ENCODE peak calls at places on chromosomes 6 and 20, in six cellular contexts. J is endothelial cell, Q is progenitor cell of endocrine pancreas, S is HFFc6, P is left lung, X is tibial artery. A is an unnamed sample.

GRCh38 chr6:14732845-14733757 is 512.8 kb upstream of the JARID2 start:
- DNase-seq in S (peak), X (no peak), J (no peak), P (no peak), Q (no peak), A (peak)

GRCh38 chr6:33412140-33413009 is 1.6 kb downstream of the PHF1 start:
- DNase-seq in Q (no peak), X (no peak), S (no peak), J (no peak), P (no peak), A (no peak)

GRCh38 chr6:40587240-40588069 is at the start of gene LRFN2:
- DNase-seq in Q (peak), J (peak), S (peak), P (peak), X (peak), A (peak)

GRCh38 chr20:9955646-9956045 is 79.1 kb upstream of the ANKEF1 start:
- DNase-seq in X (no peak), J (no peak), P (no peak), Q (no peak), S (no peak), A (peak)

GRCh38 chr6:29810371-29810770 is 17.3 kb upstream of the HLA-G start:
- DNase-seq in P (no peak), X (no peak), S (no peak), Q (no peak), J (no peak), A (no peak)

GRCh38 chr20:58277578-58278344 is 31.8 kb upstream of the RAB22A start:
- DNase-seq in S (no peak), X (no peak), P (no peak), Q (no peak), J (no peak), A (no peak)

GRCh38 chr20:18637296-18637695 is 49.4 kb downstream of the DTD1 start:
- DNase-seq in X (no peak), Q (no peak), P (no peak), S (no peak), J (no peak), A (no peak)

GRCh38 chr6:103875221-103875620 is 984.5 kb downstream of the HACE1 start:
- DNase-seq in S (no peak), P (no peak), X (no peak), Q (no peak), J (no peak), A (no peak)

GRCh38 chr6:81075974-81076373 is 676.5 kb downstream of the TENT5A start:
- DNase-seq in X (no peak), S (no peak), Q (no peak), P (no peak), J (peak), A (no peak)
- TF ChIP-seq CTCF in X (no peak), S (peak), Q (peak), P (peak), J (peak), A (peak)

DNA sequence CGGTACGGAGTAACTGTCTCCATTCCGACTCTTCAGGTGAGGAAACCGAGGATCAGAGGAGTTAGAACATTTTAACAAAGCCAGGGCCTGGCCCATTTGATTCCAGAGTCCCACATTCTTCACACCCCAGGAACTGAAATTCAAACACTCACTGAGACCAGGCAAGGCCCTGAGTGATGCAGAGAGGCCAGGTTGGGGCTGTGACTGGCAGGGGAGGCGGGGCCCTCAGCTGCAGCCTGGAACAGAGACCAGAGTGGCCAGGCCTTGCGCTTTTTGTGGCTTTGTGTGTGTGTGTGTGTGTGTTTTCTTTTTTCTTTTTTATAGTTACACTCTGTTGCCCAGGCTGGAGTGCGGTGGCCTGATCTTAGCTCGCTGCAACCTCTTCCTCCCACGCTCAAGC is 57.2 kb downstream of the BCAS4 start:
- DNase-seq in J (no peak), P (no peak), S (no peak), Q (no peak), X (no peak), A (no peak)
- TF ChIP-seq CTCF in J (no peak), P (no peak), S (no peak), Q (no peak), X (no peak), A (no peak)

GRCh38 chr6:48490658-48491057 is 379.7 kb upstream of the PTCHD4 start:
- DNase-seq in S (no peak), P (no peak), J (no peak), Q (no peak), X (no peak), A (no peak)
- TF ChIP-seq CTCF in S (no peak), P (no peak), J (no peak), Q (no peak), X (no peak), A (no peak)

GRCh38 chr6:165751486-165751885 is 88.4 kb upstream of the PDE10A start:
- DNase-seq in P (no peak), J (no peak), X (no peak), S (no peak), Q (no peak), A (no peak)

GRCh38 chr6:165758441-165758840 is 95.4 kb upstream of the PDE10A start:
- DNase-seq in J (no peak), Q (no peak), X (no peak), P (no peak), S (no peak), A (no peak)

GRCh38 chr6:165760126-165760802 is 97.2 kb upstream of the PDE10A start:
- DNase-seq in S (no peak), P (no peak), Q (no peak), J (no peak), X (no peak), A (no peak)

GRCh38 chr6:165760803-165761185 is 97.8 kb upstream of the PDE10A start:
- DNase-seq in J (no peak), S (no peak), Q (no peak), X (no peak), P (no peak), A (no peak)

DNA sequence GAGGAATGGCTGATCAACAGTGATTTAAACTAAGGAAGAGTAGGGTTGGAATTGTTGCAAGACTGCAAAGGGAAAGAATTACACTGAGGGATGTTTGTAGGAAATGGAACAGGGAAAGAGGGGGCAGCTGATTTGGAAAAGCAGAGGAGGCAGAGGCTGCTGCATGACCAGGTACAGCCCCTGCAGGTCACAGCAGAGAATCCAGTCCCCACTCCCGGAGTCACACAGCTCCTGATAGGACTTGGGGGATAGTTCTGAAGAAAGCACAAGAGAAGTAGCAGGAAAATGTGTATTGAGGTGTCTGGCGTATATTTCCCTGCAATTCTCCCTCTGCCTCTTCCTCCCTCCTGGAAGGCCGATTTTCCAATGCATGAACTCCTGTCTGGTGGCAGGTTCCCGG is 92.5 kb upstream of the PDE10A start:
- DNase-seq in Q (no peak), X (no peak), S (no peak), J (no peak), P (no peak), A (no peak)
- TF ChIP-seq CTCF in Q (no peak), X (no peak), S (no peak), J (no peak), P (no peak), A (no peak)

GRCh38 chr6:18395851-18396187 is 8.7 kb downstream of the RNF144B start:
- DNase-seq in J (no peak), Q (no peak), P (no peak), X (no peak), S (no peak), A (no peak)
- TF ChIP-seq CTCF in J (no peak), Q (no peak), P (no peak), X (no peak), S (no peak), A (no peak)

GRCh38 chr6:90691823-90692222 is 105.0 kb upstream of the MAP3K7 start:
- DNase-seq in Q (no peak), S (no peak), J (peak), P (no peak), X (no peak), A (peak)
- TF ChIP-seq CTCF in Q (peak), S (peak), J (peak), P (no peak), X (no peak), A (peak)

GRCh38 chr6:77462359-77463307 is 658 bp downstream of the HTR1B start:
- DNase-seq in Q (no peak), S (no peak), P (peak), J (peak), X (peak), A (no peak)
- TF ChIP-seq CTCF in Q (peak), S (peak), P (no peak), J (peak), X (peak), A (no peak)

DNA sequence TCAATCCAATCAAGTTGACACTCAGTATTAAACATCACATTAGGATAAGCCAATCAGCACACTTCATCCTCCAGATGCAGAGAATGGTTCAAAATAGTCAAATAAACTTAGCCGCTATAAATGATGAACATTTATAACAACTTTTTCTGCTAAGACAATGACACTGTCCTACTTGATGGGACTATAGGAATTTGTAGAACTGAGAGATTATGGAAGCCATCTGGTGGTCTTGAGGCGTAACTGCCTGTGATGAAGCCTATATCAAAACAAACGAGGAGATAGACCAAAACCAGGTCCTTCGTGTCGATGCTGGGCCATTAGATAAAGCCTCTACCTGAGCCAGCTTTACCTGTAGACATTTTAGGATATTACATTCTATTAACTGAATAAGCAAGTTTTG is 631.1 kb downstream of the COL12A1 start:
- DNase-seq in Q (no peak), S (peak), P (no peak), J (no peak), X (no peak), A (no peak)
- TF ChIP-seq CTCF in Q (peak), S (peak), P (peak), J (peak), X (no peak), A (peak)

GRCh38 chr20:45229264-45230056 is 8.3 kb downstream of the SEMG2 start:
- DNase-seq in P (peak), X (no peak), J (peak), Q (no peak), S (no peak), A (peak)
- TF ChIP-seq CTCF in P (peak), X (no peak), J (peak), Q (peak), S (peak), A (peak)

A was measured in mammary epithelial cell.